ENCODE peak calls at places on chromosome 18, in five cellular contexts. U is thoracic aorta, O is uterus, Q is kidney, V is GM23338. W is an unnamed sample.

GRCh38 chr18:58313491-58314032 is 269.5 kb downstream of the NEDD4L start:
- DNase-seq in U (no peak), O (no peak), Q (no peak), V (no peak), W (no peak)

GRCh38 chr18:63138469-63139340 is 180.9 kb downstream of the BCL2 start:
- DNase-seq in U (no peak), O (no peak), Q (no peak), V (peak; percentile 93), W (no peak)

GRCh38 chr18:49817947-49818346 is 4.6 kb upstream of the ACAA2 start:
- DNase-seq in U (no peak), O (no peak), Q (no peak), V (no peak), W (no peak)

GRCh38 chr18:47585136-47585535 is 333.7 kb upstream of the SKOR2 start:
- DNase-seq in U (no peak), O (no peak), Q (no peak), V (no peak), W (no peak)

GRCh38 chr18:79738565-79739439 is 58.9 kb upstream of the KCNG2 start:
- DNase-seq in U (no peak), O (no peak), Q (peak; percentile 43), V (no peak), W (peak; percentile 69)

GRCh38 chr18:37464287-37464686 is 101.3 kb downstream of the CELF4 start:
- DNase-seq in U (no peak), O (no peak), Q (no peak), V (no peak), W (no peak)

GRCh38 chr18:21704603-21705364 is at the start of gene ABHD3:
- DNase-seq in U (peak; percentile 74), O (peak; percentile 90), Q (peak; percentile 97), V (peak; percentile 98), W (peak; percentile 90)

GRCh38 chr18:68713131-68713530 is 1.8 kb downstream of the TMX3 start:
- DNase-seq in U (no peak), O (no peak), Q (peak; percentile 10), V (peak; percentile 21), W (no peak)

GRCh38 chr18:5546660-5547059 is 2.9 kb upstream of the EPB41L3 start:
- DNase-seq in U (no peak), O (no peak), Q (no peak), V (peak; percentile 80), W (peak; percentile 10)

GRCh38 chr18:75247041-75247551 is 36.5 kb downstream of the TSHZ1 start:
- DNase-seq in U (no peak), O (no peak), Q (no peak), V (no peak), W (peak; percentile 92)

GRCh38 chr18:50678651-50679415 is 118.9 kb downstream of the MAPK4 start:
- DNase-seq in U (no peak), O (no peak), Q (no peak), V (no peak), W (no peak)

GRCh38 chr18:60623331-60623730 is 250.8 kb upstream of the MC4R start:
- DNase-seq in U (no peak), O (no peak), Q (no peak), V (no peak), W (no peak)

GRCh38 chr18:64639536-64639935 is 490.6 kb upstream of the LINC00305 start:
- DNase-seq in U (no peak), O (no peak), Q (no peak), V (no peak), W (no peak)

GRCh38 chr18:75827781-75828274 is 400.3 kb upstream of the SMIM21 start:
- DNase-seq in U (no peak), O (no peak), Q (no peak), V (peak; percentile 44), W (peak; percentile 19)

GRCh38 chr18:28458751-28459150 is 281.8 kb upstream of the CDH2 start:
- DNase-seq in U (no peak), O (no peak), Q (no peak), V (no peak), W (no peak)

GRCh38 chr18:23593720-23594119 is 7.4 kb upstream of the NPC1 start:
- DNase-seq in U (no peak), O (no peak), Q (no peak), V (no peak), W (peak; percentile 73)

GRCh38 chr18:7459851-7460774 is 107.0 kb upstream of the PTPRM start:
- DNase-seq in U (no peak), O (no peak), Q (no peak), V (peak; percentile 11), W (no peak)

GRCh38 chr18:32427084-32427933 is 43.4 kb downstream of the GAREM1 start:
- DNase-seq in U (no peak), O (no peak), Q (no peak), V (no peak), W (no peak)

GRCh38 chr18:51447351-51447896 is 249.9 kb upstream of the MEX3C start:
- DNase-seq in U (no peak), O (no peak), Q (no peak), V (peak; percentile 24), W (no peak)

GRCh38 chr18:11176416-11176815 is 27.0 kb upstream of the PIEZO2 start:
- DNase-seq in U (no peak), O (no peak), Q (no peak), V (no peak), W (no peak)

GRCh38 chr18:74380916-74381315 is 65.3 kb downstream of the C18orf63 start:
- DNase-seq in U (no peak), O (no peak), Q (no peak), V (no peak), W (no peak)

GRCh38 chr18:79698668-79699335 is 19.2 kb downstream of the CTDP1 start:
- DNase-seq in U (no peak), O (no peak), Q (no peak), V (no peak), W (no peak)

GRCh38 chr18:77127769-77128671 is 4.6 kb downstream of the MBP start:
- DNase-seq in U (no peak), O (peak; percentile 66), Q (no peak), V (no peak), W (peak; percentile 94)
- H3K4me3 ChIP-seq in U (peak overlapping the region; percentile 49), O (no peak overlapping the region), Q (peak overlapping the region; percentile 10), V (no peak overlapping the region), W (no peak overlapping the region)

DNA sequence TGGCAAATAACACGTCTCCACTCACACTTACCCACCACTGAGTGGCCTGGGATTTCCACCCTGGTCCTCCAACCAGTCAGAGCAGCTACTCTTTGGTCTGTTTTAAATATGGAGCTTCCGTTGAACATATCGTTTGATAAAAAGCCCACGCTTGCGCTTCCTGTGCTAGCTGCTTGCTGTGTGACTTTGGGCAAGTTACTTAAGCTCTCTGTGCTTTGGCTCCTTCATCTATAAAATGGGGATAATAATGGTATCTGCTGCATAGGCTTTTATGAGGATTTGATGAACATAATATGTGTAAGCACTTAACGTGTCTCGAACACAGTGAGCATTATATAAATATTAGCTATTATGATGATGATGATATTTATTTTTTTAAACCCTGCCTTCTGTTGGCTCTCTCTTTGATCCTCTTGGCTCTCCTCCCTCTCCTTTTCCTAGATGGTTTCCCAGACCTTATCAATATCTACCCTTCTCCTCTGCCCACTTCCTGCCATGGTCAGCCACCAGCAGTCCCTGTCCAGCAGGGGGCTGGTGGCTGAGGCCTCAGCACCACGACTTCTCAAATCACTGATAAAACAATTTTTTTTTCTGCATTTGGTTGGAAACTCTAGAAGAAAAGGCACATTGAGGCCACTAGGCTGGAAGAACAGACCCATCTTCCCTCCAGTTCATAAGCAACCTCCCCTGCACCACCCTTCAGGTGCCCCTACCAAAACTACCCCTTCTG is 191.9 kb downstream of the LOXHD1 start:
- DNase-seq in U (no peak), O (no peak), Q (no peak), V (no peak), W (no peak)
- TF ChIP-seq CTCF in U (peak; percentile 13), O (no peak), Q (no peak), V (peak; percentile 18), W (peak; percentile 25)

GRCh38 chr18:36295880-36296301 is 1.6 kb upstream of the FHOD3 start:
- DNase-seq in U (no peak), O (no peak), Q (no peak), V (peak; percentile 54), W (no peak)
- H3K4me3 ChIP-seq in U (peak overlapping the region; percentile 97), O (peak overlapping the region; percentile 49), Q (no peak overlapping the region), V (peak overlapping the region; percentile 87), W (no peak overlapping the region)

DNA sequence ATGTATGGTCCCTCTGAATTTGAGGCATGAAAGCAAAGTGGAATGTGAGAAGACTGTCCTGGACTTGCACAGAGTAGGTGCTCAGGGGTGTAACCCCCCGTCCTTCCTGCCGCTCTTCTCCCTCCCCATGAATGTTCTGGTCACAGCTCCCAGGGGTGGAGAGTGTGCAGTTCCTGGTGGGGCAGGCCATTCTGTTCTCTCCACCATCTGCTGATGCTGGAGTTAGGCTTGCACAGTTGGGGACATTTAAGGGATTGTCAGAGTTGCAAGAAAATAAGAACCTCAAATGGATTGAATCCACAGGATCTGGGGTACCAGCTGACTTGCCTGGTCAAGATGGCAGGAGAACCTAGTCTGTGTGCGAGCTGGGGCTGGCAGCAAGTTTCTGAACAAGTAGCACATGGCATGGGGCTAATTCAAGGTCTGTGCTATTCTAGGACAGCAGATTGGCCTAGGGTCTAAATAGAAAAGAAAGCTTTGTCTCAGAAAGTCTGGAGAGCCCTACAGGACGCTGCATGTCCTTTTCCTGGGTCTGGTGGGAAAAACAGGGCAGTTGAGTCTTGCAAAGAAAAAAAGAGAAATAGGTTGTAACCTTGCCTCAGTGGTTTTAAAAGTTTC is 60.8 kb upstream of the TXNDC2 start:
- DNase-seq in U (no peak), O (no peak), Q (no peak), V (no peak), W (no peak)
- TF ChIP-seq CTCF in U (no peak), O (no peak), Q (no peak), V (no peak), W (no peak)

GRCh38 chr18:43276471-43276870 is 819 bp downstream of the SYT4 start:
- DNase-seq in U (no peak), O (no peak), Q (no peak), V (no peak), W (no peak)
- H3K4me3 ChIP-seq in U (no peak overlapping the region), O (no peak overlapping the region), Q (no peak overlapping the region), V (peak overlapping the region; percentile 47), W (no peak overlapping the region)

DNA sequence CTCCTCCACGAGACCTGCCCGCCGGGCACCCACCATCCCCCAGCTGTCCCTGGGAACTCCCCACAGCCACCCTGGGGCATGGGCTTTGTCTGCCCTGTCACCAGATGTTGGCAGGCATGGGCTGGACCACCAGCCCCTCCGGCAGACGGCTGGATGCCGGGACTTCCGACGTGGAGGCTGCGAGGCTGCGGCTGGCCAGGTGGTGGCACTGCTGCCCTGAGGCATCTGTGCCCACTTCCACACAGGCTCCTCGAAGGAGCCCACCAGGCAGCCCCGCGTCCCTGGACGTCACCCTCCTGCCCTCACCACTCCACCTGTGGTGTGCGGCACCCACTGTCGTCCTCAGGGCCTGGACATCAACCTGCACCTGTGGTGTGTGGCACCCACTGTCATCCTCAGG is 319.9 kb upstream of the SALL3 start:
- DNase-seq in U (no peak), O (no peak), Q (no peak), V (peak; percentile 50), W (no peak)
- TF ChIP-seq CTCF in U (peak; percentile 12), O (no peak), Q (peak; percentile 29), V (peak; percentile 79), W (no peak)

W was measured in fibroblast of villous mesenchyme.